ENCODE peak calls at places on chromosomes 2 and 18, in five cellular contexts. M, V, J, F and B are unnamed samples.

GRCh38 chr2:202084265-202084664 is 11.2 kb downstream of the KIAA2012 start:
- DNase-seq in F (no peak), J (no peak), M (no peak), V (no peak), B (no peak)

GRCh38 chr2:20439503-20439902 is 7.4 kb upstream of the RHOB start:
- DNase-seq in J (no peak), M (no peak), V (no peak), F (no peak), B (no peak)

GRCh38 chr2:234679766-234680687 is 183.1 kb upstream of the ARL4C start:
- DNase-seq in J (no peak), V (peak), F (no peak), M (no peak), B (no peak)

GRCh38 chr2:117785740-117786139 is 28.8 kb upstream of the DDX18 start:
- DNase-seq in J (no peak), M (peak), F (peak), V (no peak), B (peak)

GRCh38 chr18:22279741-22280452 is 110.5 kb downstream of the GATA6 start:
- DNase-seq in V (no peak), J (no peak), F (no peak), M (no peak), B (no peak)

GRCh38 chr2:6679481-6679880 is 186.2 kb downstream of the CMPK2 start:
- DNase-seq in V (no peak), F (no peak), M (no peak), J (no peak), B (no peak)

GRCh38 chr2:42793314-42794270 is 1.2 kb upstream of the HAAO start:
- DNase-seq in F (no peak), V (no peak), J (no peak), M (no peak), B (no peak)

GRCh38 chr2:67918471-67918870 is 144.3 kb downstream of the C1D start:
- DNase-seq in J (no peak), M (no peak), V (no peak), F (no peak), B (no peak)

GRCh38 chr2:57076856-57077255 is 893.1 kb downstream of the CCDC85A start:
- DNase-seq in J (no peak), V (no peak), M (no peak), F (no peak), B (no peak)

GRCh38 chr2:191866675-191867506 is 20.0 kb upstream of the CAVIN2 start:
- DNase-seq in M (no peak), V (no peak), F (no peak), J (no peak), B (no peak)

GRCh38 chr2:212811946-212812345 is 273.3 kb upstream of the ERBB4 start:
- DNase-seq in J (no peak), F (no peak), V (no peak), M (no peak), B (no peak)

GRCh38 chr2:88896971-88897370 is 205.5 kb downstream of the RPIA start:
- DNase-seq in F (no peak), V (no peak), J (no peak), M (no peak), B (no peak)

GRCh38 chr2:98598781-98599428 is 9.4 kb downstream of the COA5 start:
- DNase-seq in J (no peak), M (no peak), F (no peak), V (no peak), B (no peak)

GRCh38 chr2:239778042-239778811 is 246.9 kb downstream of the NDUFA10 start:
- DNase-seq in J (no peak), M (no peak), V (no peak), F (no peak), B (no peak)

GRCh38 chr2:231068525-231069222 is 12.0 kb downstream of the PSMD1 start:
- DNase-seq in V (no peak), F (no peak), J (no peak), M (no peak), B (no peak)

GRCh38 chr2:61450144-61450543 is 20.7 kb downstream of the USP34 start:
- DNase-seq in M (no peak), F (no peak), V (no peak), J (no peak), B (peak)

GRCh38 chr2:54461251-54461650 is 5.1 kb downstream of the SPTBN1 start:
- DNase-seq in M (no peak), J (no peak), F (no peak), V (no peak), B (no peak)

GRCh38 chr2:76413436-76413835 is 702.7 kb upstream of the GCFC2 start:
- DNase-seq in M (no peak), F (no peak), V (no peak), J (no peak), B (no peak)

GRCh38 chr18:50853863-50854271 is 25.1 kb upstream of the ME2 start:
- DNase-seq in F (no peak), V (peak), M (no peak), J (no peak), B (no peak)

GRCh38 chr2:1749750-1750149 is 5.4 kb upstream of the PXDN start:
- DNase-seq in F (no peak), V (no peak), J (no peak), M (no peak), B (no peak)

GRCh38 chr2:105593221-105593967 is 151.3 kb upstream of the NCK2 start:
- DNase-seq in J (no peak), F (no peak), M (no peak), V (no peak), B (no peak)

GRCh38 chr2:152320166-152320565 is 14.8 kb upstream of the FMNL2 start:
- DNase-seq in V (no peak), J (no peak), F (no peak), M (no peak), B (no peak)

GRCh38 chr2:54370405-54371104 is 85.6 kb upstream of the SPTBN1 start:
- DNase-seq in M (no peak), V (no peak), J (no peak), F (no peak), B (no peak)

GRCh38 chr18:59084286-59084779 is 55.4 kb upstream of the SEC11C start:
- DNase-seq in F (peak), J (peak), V (peak), M (peak), B (peak)

GRCh38 chr2:45610281-45611019 is 617 bp downstream of the SRBD1 start:
- DNase-seq in F (peak), J (peak), V (peak), M (peak), B (no peak)

GRCh38 chr2:237060518-237061312 is 25.0 kb upstream of the COPS8 start:
- DNase-seq in V (peak), M (peak), J (no peak), F (peak), B (no peak)